ENCODE peak calls at places on chromosomes 16 and 17, in five cellular contexts. F is aorta; U is heart left ventricle; Q is ovary; Z is naive thymus-derived CD4-positive, alpha-beta T cell. M is an unnamed sample.

GRCh38 chr17:29949708-29950107 is 8.3 kb downstream of the EFCAB5 start:
- DNase-seq in F (no peak), U (no peak), Q (no peak), Z (no peak), M (no peak)

GRCh38 chr17:2547176-2547575 is 35.5 kb upstream of the METTL16 start:
- DNase-seq in F (no peak), U (no peak), Q (no peak), Z (no peak), M (no peak)

GRCh38 chr16:75764154-75764768 is 38.0 kb upstream of the CPHXL start:
- DNase-seq in F (no peak), U (peak; percentile 40), Q (peak; percentile 66), Z (peak; percentile 69), M (peak; percentile 60)

GRCh38 chr16:14392960-14393359 is 237.1 kb downstream of the PARN start:
- DNase-seq in F (no peak), U (no peak), Q (no peak), Z (no peak), M (no peak)

GRCh38 chr17:19003966-19004600 is 481 bp downstream of the FAM83G start:
- DNase-seq in F (peak; percentile 84), U (no peak), Q (no peak), Z (no peak), M (no peak)

GRCh38 chr17:2008332-2009126 is 16.6 kb downstream of the RTN4RL1 start:
- DNase-seq in F (no peak), U (no peak), Q (no peak), Z (no peak), M (no peak)

GRCh38 chr16:71564377-71564967 is 12.4 kb downstream of the TAT start:
- DNase-seq in F (peak; percentile 97), U (no peak), Q (peak; percentile 17), Z (peak; percentile 1), M (no peak)

GRCh38 chr16:25219070-25219737 is 2.5 kb downstream of the AQP8 start:
- DNase-seq in F (no peak), U (no peak), Q (no peak), Z (no peak), M (no peak)

GRCh38 chr16:88639231-88640038 is 1.1 kb downstream of the IL17C start:
- DNase-seq in F (no peak), U (no peak), Q (no peak), Z (no peak), M (no peak)

GRCh38 chr16:89898201-89898967 is 20.3 kb upstream of the MC1R start:
- DNase-seq in F (peak; percentile 72), U (no peak), Q (no peak), Z (no peak), M (no peak)

GRCh38 chr16:88504489-88505404 is 51.7 kb downstream of the ZFPM1 start:
- DNase-seq in F (no peak), U (no peak), Q (no peak), Z (no peak), M (no peak)

GRCh38 chr17:55417411-55418268 is 4.0 kb downstream of the MMD start:
- DNase-seq in F (no peak), U (no peak), Q (no peak), Z (no peak), M (no peak)

GRCh38 chr16:81238296-81239011 is at the start of gene BCO1:
- DNase-seq in F (no peak), U (no peak), Q (peak; percentile 34), Z (no peak), M (peak; percentile 97)

GRCh38 chr17:14616508-14616907 is 315.6 kb downstream of the HS3ST3B1 start:
- DNase-seq in F (no peak), U (no peak), Q (no peak), Z (no peak), M (no peak)

GRCh38 chr17:40303009-40303657 is 5.8 kb upstream of the RARA start:
- DNase-seq in F (no peak), U (peak; percentile 60), Q (peak; percentile 68), Z (peak; percentile 64), M (peak; percentile 48)

GRCh38 chr16:17529982-17530760 is 59.4 kb upstream of the XYLT1 start:
- DNase-seq in F (no peak), U (no peak), Q (no peak), Z (peak; percentile 65), M (no peak)

GRCh38 chr16:65195998-65196397 is 74.1 kb upstream of the CDH11 start:
- DNase-seq in F (no peak), U (no peak), Q (no peak), Z (no peak), M (no peak)

GRCh38 chr16:89646906-89647305 is 10.6 kb downstream of the CHMP1A start:
- DNase-seq in F (no peak), U (no peak), Q (no peak), Z (no peak), M (no peak)

GRCh38 chr17:420479-421175 is 68.0 kb upstream of the RPH3AL start:
- DNase-seq in F (no peak), U (no peak), Q (no peak), Z (no peak), M (no peak)

GRCh38 chr16:29697391-29697790 is 18.4 kb downstream of the QPRT start:
- DNase-seq in F (no peak), U (no peak), Q (no peak), Z (no peak), M (no peak)

GRCh38 chr17:1471490-1471889 is 15.5 kb upstream of the CRK start:
- DNase-seq in F (no peak), U (no peak), Q (no peak), Z (no peak), M (no peak)

GRCh38 chr16:12674524-12674923 is 129.2 kb downstream of the CPPED1 start:
- DNase-seq in F (no peak), U (no peak), Q (no peak), Z (no peak), M (no peak)

GRCh38 chr16:80327740-80328139 is 213.1 kb upstream of the DYNLRB2 start:
- DNase-seq in F (no peak), U (no peak), Q (no peak), Z (no peak), M (no peak)

GRCh38 chr16:57146735-57147134 is 39.1 kb downstream of the PSME3IP1 start:
- DNase-seq in F (peak; percentile 64), U (no peak), Q (no peak), Z (no peak), M (peak; percentile 39)

GRCh38 chr17:17419621-17420020 is 57.2 kb upstream of the MED9 start:
- DNase-seq in F (no peak), U (peak; percentile 43), Q (no peak), Z (no peak), M (no peak)

GRCh38 chr16:86663691-86664517 is 85.6 kb downstream of the FOXL1 start:
- DNase-seq in F (no peak), U (no peak), Q (no peak), Z (no peak), M (no peak)

GRCh38 chr17:79042421-79043190 is 18.6 kb downstream of the C1QTNF1 start:
- DNase-seq in F (peak; percentile 91), U (peak; percentile 60), Q (peak; percentile 76), Z (peak; percentile 63), M (peak; percentile 83)

GRCh38 chr17:12024332-12024731 is 3.7 kb downstream of the MAP2K4 start:
- DNase-seq in F (no peak), U (no peak), Q (no peak), Z (no peak), M (no peak)

GRCh38 chr17:63973930-63974593 is 1.3 kb upstream of the SCN4A start:
- DNase-seq in F (no peak), U (no peak), Q (no peak), Z (no peak), M (no peak)

GRCh38 chr16:80938035-80938927 is 68.4 kb downstream of the CMC2 start:
- DNase-seq in F (no peak), U (peak; percentile 32), Q (peak; percentile 64), Z (no peak), M (peak; percentile 51)

GRCh38 chr17:37083461-37083860 is 134.7 kb downstream of the AATF start:
- DNase-seq in F (no peak), U (no peak), Q (no peak), Z (no peak), M (no peak)

DNA sequence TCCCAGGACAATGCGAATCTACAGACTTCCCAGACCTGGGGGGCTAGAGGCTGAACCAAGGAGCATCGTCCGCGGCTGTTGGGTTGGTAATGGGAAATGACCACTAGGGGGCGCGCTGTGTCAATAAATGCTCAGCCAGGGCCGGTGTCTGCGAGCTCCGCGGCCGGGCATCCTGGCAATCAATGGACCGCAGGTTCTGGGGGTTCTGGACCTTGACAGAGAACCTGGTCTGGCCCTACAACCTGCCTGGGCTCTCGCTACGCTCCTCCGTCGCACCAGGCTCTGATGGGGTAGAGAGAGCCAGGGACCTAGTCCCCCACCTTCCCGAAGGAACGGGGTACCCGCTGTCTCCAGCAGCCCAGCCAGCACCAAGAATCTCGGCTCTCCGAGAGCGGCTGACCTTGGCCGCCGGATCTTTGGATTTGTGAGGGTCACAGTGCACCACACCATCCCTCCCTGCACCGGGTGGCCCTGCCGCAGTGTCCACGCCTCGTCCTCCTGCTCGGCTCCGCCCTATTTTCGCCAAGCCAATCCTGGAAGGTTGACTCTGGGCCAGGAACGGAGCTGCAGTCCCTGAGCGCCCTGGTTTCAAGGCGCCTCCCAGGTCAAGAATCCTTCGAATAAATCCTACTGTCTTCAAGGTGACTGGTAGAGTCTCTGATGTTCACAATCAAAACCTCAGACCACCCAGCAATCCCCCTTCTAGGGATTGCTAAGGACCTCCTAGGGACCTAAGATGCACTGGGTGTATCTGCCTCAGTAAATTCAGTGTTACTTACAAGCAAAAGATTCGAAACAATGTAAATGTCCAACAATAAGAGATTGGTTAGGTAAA is 20.3 kb upstream of the BEAN1 start:
- DNase-seq in F (peak; percentile 96), U (peak; percentile 88), Q (peak; percentile 90), Z (peak; percentile 84), M (peak; percentile 91)
- H3K4me3 ChIP-seq in F (peak overlapping the region; percentile 45), U (peak overlapping the region; percentile 22), Q (peak overlapping the region; percentile 41), Z (peak overlapping the region; percentile 76), M (peak overlapping the region; percentile 47)

GRCh38 chr16:55325458-55326109 is 1.6 kb downstream of the IRX6 start:
- DNase-seq in F (no peak), U (no peak), Q (no peak), Z (no peak), M (no peak)
- H3K27me3 ChIP-seq in F (no peaks in the 10 kb centered on the region), U (peaks cover 79% of the 10 kb centered on the region), Q (no peaks in the 10 kb centered on the region), Z (no peaks in the 10 kb centered on the region), M (peaks cover 6% of the 10 kb centered on the region)

DNA sequence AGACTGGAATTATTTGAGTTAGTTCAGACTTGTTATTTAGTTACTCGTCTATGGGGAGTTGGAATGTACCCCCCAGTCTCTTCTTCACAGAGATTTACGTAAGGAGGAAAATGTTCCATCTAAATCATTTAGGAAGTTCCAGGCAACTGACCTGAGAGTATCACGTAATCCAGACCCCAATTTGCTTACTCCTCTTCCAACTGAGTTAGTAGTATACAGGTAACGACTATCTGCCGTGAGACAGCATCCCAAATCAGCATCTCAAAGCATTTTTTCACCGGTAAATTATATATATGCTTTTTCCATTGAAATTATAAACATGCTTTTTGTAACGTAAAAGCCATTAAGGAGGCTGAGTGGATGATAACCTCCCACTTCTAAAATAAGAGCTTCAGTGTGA is 214.3 kb upstream of the WSB1 start:
- DNase-seq in F (no peak), U (no peak), Q (no peak), Z (no peak), M (no peak)
- H3K9me3 ChIP-seq in F (peaks cover 3% of the 10 kb centered on the region), U (no peaks in the 10 kb centered on the region), Q (no peaks in the 10 kb centered on the region), Z (no peaks in the 10 kb centered on the region), M (no peaks in the 10 kb centered on the region)

DNA sequence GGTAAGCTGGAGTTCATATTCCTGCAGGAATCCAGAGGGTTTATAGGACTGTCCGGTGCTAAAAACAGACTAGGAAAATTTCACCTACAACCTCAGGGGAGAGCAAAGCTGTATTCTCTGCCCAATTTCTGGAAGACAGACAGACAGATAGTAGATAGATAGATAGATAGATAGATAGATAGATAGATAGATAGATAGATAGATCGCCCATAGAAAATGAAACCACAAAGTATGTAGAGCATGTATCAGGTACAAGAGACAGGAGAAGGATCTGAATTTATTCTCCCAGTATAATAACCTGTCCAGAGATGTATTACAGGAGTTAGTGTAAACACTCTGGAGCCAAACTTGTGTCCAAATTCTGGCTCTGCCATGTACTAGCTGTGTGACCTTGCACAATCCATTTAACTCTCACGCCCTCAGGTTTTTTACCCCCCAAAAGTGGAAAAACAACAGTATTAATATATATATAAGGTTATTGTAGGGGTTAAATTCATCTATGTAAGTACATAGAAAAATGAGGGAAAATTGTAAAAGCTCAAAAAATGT is 2.1 kb upstream of the ABCA6 start:
- DNase-seq in F (no peak), U (no peak), Q (no peak), Z (no peak), M (no peak)
- H3K4me3 ChIP-seq in F (no peak overlapping the region), U (no peak overlapping the region), Q (no peak overlapping the region), Z (no peak overlapping the region), M (no peak overlapping the region)

M was measured in HAP-1.